ENCODE peak calls at places on chromosomes 7 and 10, in six cellular contexts. V is HepG2, P is H1, I is GM12878, S is K562, Y is GM12892. Z is an unnamed sample.

GRCh38 chr7:139704308-139704879 is 73.4 kb downstream of the HIPK2 start:
- DNase-seq in V (no peak), P (no peak), I (no peak), S (no peak), Y (no peak), Z (no peak)

GRCh38 chr7:31710171-31710570 is 23.2 kb downstream of the PPP1R17 start:
- DNase-seq in V (no peak), P (peak; percentile 46), I (no peak), S (no peak), Y (no peak), Z (no peak)

GRCh38 chr10:16975188-16975587 is 154.4 kb downstream of the CUBN start:
- DNase-seq in V (no peak), P (no peak), I (no peak), S (no peak), Y (no peak), Z (no peak)

GRCh38 chr10:49606981-49607535 is 3.1 kb upstream of the SLC18A3 start:
- DNase-seq in V (peak; percentile 33), P (peak; percentile 95), I (no peak), S (peak; percentile 88), Y (peak; percentile 74), Z (peak; percentile 83)

GRCh38 chr10:13346280-13346819 is 1.7 kb downstream of the SEPHS1 start:
- DNase-seq in V (no peak), P (no peak), I (no peak), S (no peak), Y (no peak), Z (no peak)

GRCh38 chr10:69869291-69869841 is 67.7 kb downstream of the COL13A1 start:
- DNase-seq in V (no peak), P (no peak), I (no peak), S (no peak), Y (no peak), Z (no peak)

GRCh38 chr7:76071316-76072242 is 23.7 kb downstream of the MDH2 start:
- DNase-seq in V (no peak), P (peak; percentile 47), I (no peak), S (no peak), Y (no peak), Z (no peak)

GRCh38 chr7:55177068-55177530 is 158.3 kb downstream of the EGFR start:
- DNase-seq in V (no peak), P (no peak), I (no peak), S (no peak), Y (no peak), Z (no peak)

GRCh38 chr7:40885503-40885902 is 750.7 kb downstream of the SUGCT start:
- DNase-seq in V (no peak), P (no peak), I (no peak), S (no peak), Y (no peak), Z (no peak)

DNA sequence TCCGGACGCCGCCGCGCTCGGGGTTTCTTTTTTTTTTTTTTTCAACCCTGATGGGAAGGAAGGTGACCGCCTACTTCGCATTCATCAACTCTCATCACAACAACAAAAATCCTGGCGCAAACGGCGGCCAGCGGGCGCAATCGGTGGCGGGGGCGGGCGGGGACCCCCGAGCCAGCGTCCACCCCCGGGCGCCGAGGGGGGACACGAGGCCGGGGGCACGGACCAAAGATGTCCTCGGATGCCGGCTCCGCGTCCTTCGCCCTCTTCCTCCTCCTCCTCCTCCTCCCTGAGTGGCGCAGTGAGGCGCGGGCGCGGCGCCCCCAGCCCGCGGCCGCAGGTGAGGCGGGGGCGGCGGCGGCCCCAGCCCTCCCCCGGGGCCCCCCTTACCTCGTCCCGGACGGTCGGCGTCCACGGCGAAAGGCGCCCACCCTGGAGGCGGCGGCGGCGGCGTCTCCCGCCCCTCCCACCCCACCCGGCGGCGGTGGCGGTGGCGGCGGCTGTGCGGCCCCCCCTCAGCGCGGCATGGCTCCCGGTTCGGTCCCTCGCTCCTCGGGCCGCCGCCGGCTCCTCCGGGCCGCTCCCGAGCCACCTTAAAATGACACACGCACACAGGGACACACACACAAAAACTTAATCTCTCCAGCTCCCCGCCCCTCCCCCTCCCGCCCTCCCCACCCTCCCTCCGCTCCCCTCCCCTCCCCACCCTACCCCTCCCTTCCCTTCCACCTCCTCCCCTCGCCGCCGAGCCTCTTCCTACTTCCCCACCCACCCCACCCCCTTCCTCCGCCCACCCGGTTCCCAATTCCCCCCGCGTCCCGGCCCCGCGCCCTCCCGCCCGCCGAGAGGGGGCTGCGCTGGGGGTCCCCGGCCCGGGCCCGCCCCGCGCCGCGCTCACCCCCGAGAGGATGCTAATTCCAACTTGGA is at the start of gene CTBP2:
- DNase-seq in V (no peak), P (peak; percentile 68), I (no peak), S (peak; percentile 74), Y (no peak), Z (no peak)
- TF ChIP-seq POLR2A in V (no peak), P (no peak), I (no peak), S (no peak), Y (no peak), Z (no peak)

GRCh38 chr7:51244053-51244452 is 72.6 kb downstream of the COBL start:
- DNase-seq in V (no peak), P (no peak), I (no peak), S (no peak), Y (no peak), Z (no peak)
- TF ChIP-seq TAF1 in V (no peak), P (no peak), I (no peak), S (no peak), Y (no peak), Z (no peak)

DNA sequence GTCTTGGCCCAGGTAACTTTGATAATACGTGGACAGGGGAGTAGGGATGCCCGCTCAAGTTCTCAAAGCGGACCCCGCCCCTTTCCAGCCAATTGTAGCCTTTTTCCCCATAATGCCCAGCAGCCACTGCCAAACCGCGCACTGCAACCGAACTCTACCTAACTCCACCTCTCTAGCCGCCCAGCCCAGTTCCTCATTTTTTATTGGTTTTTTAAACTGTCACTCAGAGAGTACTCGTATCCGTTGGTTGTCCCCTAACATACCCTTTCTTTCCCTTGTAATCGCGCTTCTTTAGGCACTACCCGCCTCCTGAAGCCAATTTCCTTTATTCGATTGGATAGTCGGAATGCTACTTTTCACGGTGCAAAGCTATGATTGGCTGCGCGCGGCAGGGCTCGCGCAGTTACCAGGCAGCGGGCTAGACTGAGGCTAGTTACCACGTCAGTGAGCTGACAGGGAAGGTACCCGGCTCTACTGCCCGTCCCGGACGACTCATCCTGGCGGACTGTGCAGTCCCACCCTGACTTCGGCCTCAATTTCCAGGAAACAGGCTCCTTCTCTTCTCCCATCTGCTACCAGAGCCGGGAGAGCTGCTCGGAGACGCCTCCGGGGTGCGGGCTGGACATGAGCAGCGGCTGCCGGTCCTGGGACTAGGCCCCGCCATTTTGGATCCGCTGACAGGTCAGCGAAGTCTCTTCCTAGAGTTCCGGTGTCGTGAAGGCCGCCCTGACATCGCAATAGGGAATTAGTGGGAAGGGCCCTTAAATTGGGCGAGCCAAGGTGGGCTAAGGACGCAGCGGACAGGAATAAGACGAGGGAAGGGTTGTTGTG is at the start of gene GBF1:
- DNase-seq in V (peak; percentile 100), P (peak; percentile 88), I (peak; percentile 100), S (peak; percentile 97), Y (peak; percentile 87), Z (peak; percentile 80)
- TF ChIP-seq POLR2A in V (peak; percentile 90), P (peak; percentile 78), I (peak; percentile 99), S (peak; percentile 90), Y (peak; percentile 95), Z (peak; percentile 94)

DNA sequence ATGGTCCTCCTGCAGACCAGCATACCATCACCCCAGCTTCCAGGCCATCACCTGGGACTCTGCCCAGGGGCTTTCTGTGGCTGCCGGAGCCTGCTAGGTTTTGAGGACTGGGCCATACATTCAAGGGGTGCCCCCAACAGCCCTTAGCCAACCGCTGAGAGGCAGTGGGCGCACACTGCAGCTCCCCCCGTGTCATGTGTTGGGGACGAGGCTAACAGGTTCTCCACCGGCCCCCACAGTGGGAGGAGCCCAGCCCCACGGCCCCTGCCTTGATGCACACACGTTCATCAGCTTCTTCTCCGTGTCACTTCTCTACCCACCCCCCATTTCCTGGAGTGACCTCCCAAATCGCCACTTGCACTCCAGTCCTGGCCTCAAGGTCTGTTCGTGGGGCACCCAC is 543.2 kb upstream of the FOXK1 start:
- DNase-seq in V (no peak), P (no peak), I (no peak), S (no peak), Y (no peak), Z (no peak)
- TF ChIP-seq TAF1 in V (no peak), P (no peak), I (no peak), S (no peak), Y (no peak), Z (no peak)

Z was measured in GM12891.